ENCODE peak calls at places on chromosomes 2 and 18, in eight cellular contexts. H is fibroblast of lung, W is PC-3, R is A549, J is IMR-90, Q is K562, L is neuronal stem cell, Y is neural progenitor cell. M is an unnamed sample.

GRCh38 chr2:154706660-154707059 is 8.2 kb downstream of the KCNJ3 start:
- DNase-seq in H (no peak), W (no peak), R (no peak), J (no peak), Q (no peak), L (no peak), Y (no peak), M (no peak)

GRCh38 chr18:79047556-79048244 is 21.5 kb upstream of the ATP9B start:
- DNase-seq in H (no peak), W (peak; percentile 22), R (no peak), J (no peak), Q (no peak), L (no peak), Y (no peak), M (no peak)

GRCh38 chr18:26133652-26134051 is at the start of gene PSMA8:
- DNase-seq in H (no peak), W (no peak), R (no peak), J (no peak), Q (no peak), L (no peak), Y (peak; percentile 17), M (no peak)

GRCh38 chr2:127145255-127145899 is 38.4 kb upstream of the BIN1 start:
- DNase-seq in H (no peak), W (peak; percentile 37), R (no peak), J (peak; percentile 27), Q (no peak), L (no peak), Y (no peak), M (no peak)

GRCh38 chr2:119724656-119725485 is 34.9 kb upstream of the PTPN4 start:
- DNase-seq in H (no peak), W (no peak), R (no peak), J (no peak), Q (no peak), L (no peak), Y (no peak), M (no peak)

GRCh38 chr2:11539317-11540147 is 5.7 kb downstream of the GREB1 start:
- DNase-seq in H (peak; percentile 9), W (no peak), R (no peak), J (no peak), Q (no peak), L (no peak), Y (peak; percentile 44), M (no peak)

GRCh38 chr2:206431439-206431838 is 11.9 kb upstream of the ADAM23 start:
- DNase-seq in H (no peak), W (no peak), R (no peak), J (no peak), Q (no peak), L (no peak), Y (no peak), M (no peak)

GRCh38 chr18:3162181-3162580 is 57.6 kb downstream of the MYOM1 start:
- DNase-seq in H (no peak), W (peak; percentile 23), R (no peak), J (no peak), Q (no peak), L (no peak), Y (no peak), M (no peak)

GRCh38 chr2:201924453-201924852 is 109.2 kb upstream of the FZD7 start:
- DNase-seq in H (no peak), W (no peak), R (no peak), J (no peak), Q (no peak), L (no peak), Y (no peak), M (no peak)

GRCh38 chr2:179020156-179020750 is 29.7 kb downstream of the CCDC141 start:
- DNase-seq in H (no peak), W (peak; percentile 81), R (no peak), J (no peak), Q (peak; percentile 28), L (no peak), Y (peak; percentile 46), M (peak; percentile 60)

GRCh38 chr18:7417742-7418141 is 149.4 kb upstream of the PTPRM start:
- DNase-seq in H (no peak), W (peak; percentile 91), R (peak; percentile 34), J (no peak), Q (no peak), L (no peak), Y (no peak), M (no peak)

GRCh38 chr18:34223893-34224422 is 755 bp downstream of the NOL4 start:
- DNase-seq in H (no peak), W (no peak), R (no peak), J (no peak), Q (no peak), L (no peak), Y (peak; percentile 6), M (no peak)

GRCh38 chr2:65403529-65403915 is 28.9 kb downstream of the SPRED2 start:
- DNase-seq in H (no peak), W (no peak), R (no peak), J (no peak), Q (no peak), L (no peak), Y (no peak), M (no peak)

GRCh38 chr2:38889575-38889974 is at the start of gene ARHGEF33:
- DNase-seq in H (no peak), W (no peak), R (no peak), J (no peak), Q (no peak), L (no peak), Y (no peak), M (no peak)

GRCh38 chr18:3689091-3689490 is 239.1 kb downstream of the TGIF1 start:
- DNase-seq in H (no peak), W (no peak), R (no peak), J (no peak), Q (no peak), L (no peak), Y (no peak), M (no peak)

DNA sequence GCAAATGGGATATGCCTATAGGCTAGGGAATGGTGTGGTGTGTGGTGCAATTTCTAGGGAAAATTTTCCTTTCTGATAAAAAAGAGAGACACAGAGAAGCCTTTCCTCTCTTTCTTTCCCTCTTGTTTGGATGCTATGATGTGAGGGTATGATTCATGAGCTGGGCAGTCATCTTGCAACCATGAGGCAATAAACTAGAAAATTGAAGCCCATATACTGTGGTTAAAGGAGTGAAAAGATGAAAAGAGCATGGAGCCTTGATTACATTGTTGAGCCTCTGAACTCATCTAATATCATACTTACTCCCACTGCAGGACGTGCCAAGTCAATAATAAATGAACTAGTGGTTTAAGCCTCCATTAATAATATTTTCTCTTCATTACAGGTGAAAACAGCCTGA is 215.6 kb downstream of the HAUS1 start:
- DNase-seq in H (no peak), W (no peak), R (no peak), J (no peak), Q (no peak), L (no peak), Y (no peak), M (no peak)
- H3K4me2 ChIP-seq in H (no peak overlapping the region), W (no peak overlapping the region), R (no peak overlapping the region), J (no peak overlapping the region), Q (no peak overlapping the region), L (no peak overlapping the region), Y (no peak overlapping the region), M (no peak overlapping the region)

DNA sequence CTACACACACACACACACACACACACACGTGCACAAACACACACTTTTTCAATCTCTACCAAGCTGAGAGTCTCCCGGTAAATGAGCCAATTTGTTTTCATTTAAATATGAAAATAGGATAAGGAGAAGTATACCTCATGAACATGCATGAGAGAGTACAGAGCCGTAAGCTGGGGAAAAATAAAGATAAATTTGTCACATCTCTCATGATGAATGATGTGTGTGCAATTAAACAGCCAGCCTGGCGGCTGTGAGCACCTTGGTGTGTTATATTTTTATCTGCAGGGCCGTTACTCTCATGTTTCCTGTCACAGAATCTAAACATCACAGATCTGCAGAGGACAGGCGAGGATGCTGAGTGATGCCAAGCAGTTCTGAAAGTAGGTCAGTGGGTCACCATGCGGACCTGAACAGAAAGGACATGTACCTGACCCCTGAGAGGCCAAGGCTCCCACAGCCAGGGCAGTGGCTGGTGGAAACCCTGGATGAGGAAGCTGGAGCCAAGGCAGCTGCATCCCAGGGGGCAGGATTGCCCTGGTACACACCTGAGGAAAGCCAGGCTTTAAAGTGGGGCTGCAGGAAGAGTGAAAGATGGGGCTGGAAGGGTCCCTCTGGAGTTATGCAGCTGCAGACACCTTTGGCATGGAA is 65.0 kb downstream of the PDCL3 start:
- DNase-seq in H (no peak), W (no peak), R (no peak), J (no peak), Q (no peak), L (no peak), Y (no peak), M (no peak)
- H3K4me2 ChIP-seq in H (no peak overlapping the region), W (no peak overlapping the region), R (no peak overlapping the region), J (no peak overlapping the region), Q (no peak overlapping the region), L (no peak overlapping the region), Y (no peak overlapping the region), M (no peak overlapping the region)

GRCh38 chr2:42060718-42061619 is 13.1 kb downstream of the PKDCC start:
- DNase-seq in H (peak; percentile 78), W (no peak), R (no peak), J (peak; percentile 31), Q (no peak), L (no peak), Y (peak; percentile 76), M (no peak)

GRCh38 chr2:42061839-42062238 is 14.0 kb downstream of the PKDCC start:
- DNase-seq in H (no peak), W (no peak), R (no peak), J (no peak), Q (no peak), L (no peak), Y (no peak), M (no peak)

GRCh38 chr2:42057902-42058450 is 10.2 kb downstream of the PKDCC start:
- DNase-seq in H (no peak), W (no peak), R (no peak), J (no peak), Q (no peak), L (no peak), Y (peak; percentile 36), M (no peak)

GRCh38 chr2:42059261-42059898 is 11.6 kb downstream of the PKDCC start:
- DNase-seq in H (no peak), W (no peak), R (no peak), J (no peak), Q (no peak), L (no peak), Y (no peak), M (no peak)

DNA sequence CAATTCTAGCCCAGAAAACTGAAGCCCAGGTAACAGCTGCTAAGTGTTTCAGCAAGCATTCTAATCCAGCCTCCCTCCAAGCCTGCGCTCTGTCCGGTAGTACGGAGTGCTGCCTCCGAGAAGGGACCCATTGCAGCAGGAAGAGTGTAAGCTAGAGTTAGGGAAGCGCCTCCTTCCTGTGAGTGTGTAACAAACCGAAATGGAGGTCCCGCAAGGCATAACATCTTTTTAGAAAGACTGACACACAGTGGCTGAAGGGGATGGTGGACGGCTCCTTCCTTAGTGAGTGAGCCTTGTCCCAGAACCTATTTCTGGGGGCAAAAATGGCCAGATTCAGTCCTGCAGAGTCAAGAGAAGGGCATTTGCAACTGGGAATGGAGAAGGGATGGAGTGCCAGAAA is 12.2 kb downstream of the PKDCC start:
- DNase-seq in H (no peak), W (no peak), R (no peak), J (no peak), Q (no peak), L (no peak), Y (no peak), M (no peak)
- H3K4me2 ChIP-seq in H (no peak overlapping the region), W (no peak overlapping the region), R (no peak overlapping the region), J (no peak overlapping the region), Q (no peak overlapping the region), L (no peak overlapping the region), Y (no peak overlapping the region), M (no peak overlapping the region)

DNA sequence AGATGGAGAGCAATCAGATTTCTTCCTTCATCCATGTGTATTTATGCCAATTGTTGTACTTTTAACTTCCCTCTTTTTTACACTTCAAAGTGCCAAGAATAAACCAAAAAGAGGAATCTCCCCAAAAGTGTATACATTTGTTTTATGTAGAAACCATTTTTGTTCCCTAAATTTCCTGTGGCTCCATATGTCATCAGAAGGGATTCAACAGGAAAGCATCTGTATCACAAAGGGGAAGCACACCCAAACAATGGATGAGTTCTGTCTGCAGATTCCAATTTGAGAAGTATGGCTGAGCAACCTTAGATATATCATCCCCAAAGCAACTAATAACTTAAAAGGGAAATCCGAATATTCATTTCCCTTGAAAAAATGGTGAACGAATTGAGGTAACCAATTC is 275.0 kb downstream of the MREG start:
- DNase-seq in H (no peak), W (no peak), R (no peak), J (no peak), Q (no peak), L (no peak), Y (no peak), M (no peak)
- H3K4me2 ChIP-seq in H (no peak overlapping the region), W (no peak overlapping the region), R (no peak overlapping the region), J (no peak overlapping the region), Q (no peak overlapping the region), L (no peak overlapping the region), Y (no peak overlapping the region), M (no peak overlapping the region)

M was measured in OCI-LY7.